ENCODE peak calls at places on chromosomes 7 and 10, in four cellular contexts. O is RWPE1; N is activated naive CD4-positive, alpha-beta T cell treated with anti-CD3 and anti-CD28 coated beads for 36 hours; I is LoVo. Q is an unnamed sample.

GRCh38 chr10:131744356-131744755 is 156.5 kb upstream of the PPP2R2D start:
- DNase-seq in O (no peak), N (no peak), I (no peak), Q (no peak)

GRCh38 chr7:51426163-51426562 is 109.6 kb upstream of the COBL start:
- DNase-seq in O (no peak), N (no peak), I (no peak), Q (no peak)

GRCh38 chr10:34403512-34403911 is 411.6 kb downstream of the PARD3 start:
- DNase-seq in O (no peak), N (no peak), I (no peak), Q (peak)

GRCh38 chr7:101231644-101232043 is 6.0 kb downstream of the CLDN15 start:
- DNase-seq in O (no peak), N (no peak), I (no peak), Q (no peak)

GRCh38 chr10:62654966-62655336 is 149.6 kb upstream of the ADO start:
- DNase-seq in O (no peak), N (no peak), I (no peak), Q (no peak)

GRCh38 chr10:60395711-60396110 is 6.0 kb upstream of the ANK3 start:
- DNase-seq in O (no peak), N (no peak), I (no peak), Q (no peak)

GRCh38 chr10:46524471-46525176 is 31.8 kb downstream of the GPRIN2 start:
- DNase-seq in O (peak), N (peak), I (no peak), Q (peak)

GRCh38 chr10:74255214-74255613 is 104.2 kb downstream of the ADK start:
- DNase-seq in O (no peak), N (no peak), I (no peak), Q (no peak)

GRCh38 chr10:15167411-15168295 is 840 bp downstream of the NMT2 start:
- DNase-seq in O (peak), N (peak), I (peak), Q (peak)

GRCh38 chr10:91381562-91381923 is 28.6 kb upstream of the HECTD2 start:
- DNase-seq in O (no peak), N (no peak), I (no peak), Q (peak)

GRCh38 chr7:96720843-96721242 is 11.2 kb upstream of the SEM1 start:
- DNase-seq in O (peak), N (no peak), I (no peak), Q (peak)

GRCh38 chr7:92833024-92833765 is 3.2 kb downstream of the CDK6 start:
- DNase-seq in O (peak), N (peak), I (peak), Q (peak)

GRCh38 chr7:30743371-30744074 is 8.4 kb upstream of the INMT start:
- DNase-seq in O (peak), N (peak), I (no peak), Q (peak)

GRCh38 chr7:68613405-68613804 is 984.9 kb upstream of the AUTS2 start:
- DNase-seq in O (no peak), N (no peak), I (no peak), Q (no peak)

GRCh38 chr10:25725917-25726716 is 207.9 kb upstream of the MYO3A start:
- DNase-seq in O (peak), N (peak), I (peak), Q (peak)

GRCh38 chr7:23299770-23300300 is 696 bp downstream of the MALSU1 start:
- DNase-seq in O (peak), N (peak), I (no peak), Q (peak)

GRCh38 chr10:85597006-85597405 is 769.6 kb downstream of the GRID1 start:
- DNase-seq in O (no peak), N (no peak), I (no peak), Q (no peak)

GRCh38 chr7:145169908-145170307 is 334.1 kb upstream of the TPK1 start:
- DNase-seq in O (no peak), N (no peak), I (no peak), Q (no peak)

GRCh38 chr7:54542920-54543539 is 855 bp downstream of the VSTM2A start:
- DNase-seq in O (peak), N (no peak), I (peak), Q (peak)

GRCh38 chr7:28298870-28299484 is 113.3 kb upstream of the CREB5 start:
- DNase-seq in O (peak), N (peak), I (peak), Q (peak)

GRCh38 chr10:80457554-80458262 is 3.6 kb downstream of the TSPAN14 start:
- DNase-seq in O (no peak), N (peak), I (no peak), Q (no peak)

GRCh38 chr10:131435232-131435631 is 123.7 kb upstream of the TCERG1L start:
- DNase-seq in O (no peak), N (no peak), I (no peak), Q (no peak)